ENCODE peak calls at places on chromosomes 2 and 18, in ten cellular contexts. D, J, Z, E, F, A, B, K, L and X are unnamed samples. For H3K9me3, the result is how much of the 10 kb centered on the place peaks cover.

GRCh38 chr18:75097491-75098225 is 111.3 kb downstream of the PTGR3 start:
- DNase-seq in D (no peak), J (no peak), Z (no peak), E (no peak), F (no peak), A (no peak), B (peak), K (no peak), L (no peak), X (no peak)

GRCh38 chr2:175914846-175915245 is 87.2 kb downstream of the LNPK start:
- DNase-seq in D (no peak), J (no peak), Z (no peak), E (no peak), F (no peak), A (peak), B (no peak), K (no peak), L (no peak), X (no peak)

GRCh38 chr2:8923173-8923572 is 80.3 kb downstream of the MBOAT2 start:
- DNase-seq in D (no peak), J (no peak), Z (no peak), E (no peak), F (no peak), A (no peak), B (no peak), K (no peak), L (no peak), X (no peak)

GRCh38 chr18:6370886-6371635 is 43.6 kb downstream of the L3MBTL4 start:
- DNase-seq in D (peak), J (no peak), Z (no peak), E (no peak), F (peak), A (no peak), B (no peak), K (no peak), L (no peak), X (peak)

GRCh38 chr2:235577404-235578330 is 83.8 kb downstream of the AGAP1 start:
- DNase-seq in D (no peak), J (peak), Z (peak), E (peak), F (no peak), A (peak), B (no peak), K (peak), L (no peak), X (peak)

GRCh38 chr2:112980537-112980936 is 2.7 kb downstream of the IL36G start:
- DNase-seq in D (no peak), J (no peak), Z (no peak), E (no peak), F (no peak), A (no peak), B (no peak), K (no peak), L (no peak), X (no peak)

GRCh38 chr2:75113217-75113616 is 86.1 kb downstream of the TACR1 start:
- DNase-seq in D (no peak), J (no peak), Z (no peak), E (no peak), F (no peak), A (no peak), B (no peak), K (no peak), L (no peak), X (no peak)

GRCh38 chr2:113157108-113157896 is 16.5 kb upstream of the PSD4 start:
- DNase-seq in D (peak), J (peak), Z (peak), E (peak), F (peak), A (no peak), B (peak), K (no peak), L (peak), X (no peak)

GRCh38 chr2:46385786-46386577 is 88.8 kb downstream of the EPAS1 start:
- DNase-seq in D (no peak), J (no peak), Z (peak), E (no peak), F (no peak), A (peak), B (no peak), K (no peak), L (no peak), X (no peak)

GRCh38 chr18:3652380-3653262 is 202.6 kb downstream of the TGIF1 start:
- DNase-seq in D (peak), J (no peak), Z (peak), E (peak), F (no peak), A (peak), B (no peak), K (peak), L (peak), X (peak)

GRCh38 chr2:144995482-144995881 is 475.6 kb upstream of the ZEB2 start:
- DNase-seq in D (no peak), J (no peak), Z (peak), E (no peak), F (no peak), A (no peak), B (no peak), K (no peak), L (no peak), X (no peak)

GRCh38 chr2:48749820-48750739 is 5.4 kb downstream of the LHCGR start:
- DNase-seq in D (no peak), J (no peak), Z (no peak), E (no peak), F (no peak), A (no peak), B (no peak), K (no peak), L (no peak), X (no peak)

GRCh38 chr2:159677654-159678053 is 34.7 kb upstream of the MARCHF7 start:
- DNase-seq in D (no peak), J (no peak), Z (peak), E (no peak), F (no peak), A (peak), B (no peak), K (no peak), L (no peak), X (peak)

GRCh38 chr2:207530160-207531023 is 630 bp downstream of the CREB1 start:
- DNase-seq in D (peak), J (peak), Z (peak), E (peak), F (peak), A (no peak), B (peak), K (no peak), L (peak), X (peak)

GRCh38 chr18:75141734-75142133 is 67.2 kb downstream of the PTGR3 start:
- DNase-seq in D (no peak), J (no peak), Z (no peak), E (no peak), F (no peak), A (no peak), B (no peak), K (no peak), L (peak), X (no peak)

GRCh38 chr18:34223164-34223892 is 1.4 kb downstream of the NOL4 start:
- DNase-seq in D (peak), J (peak), Z (no peak), E (peak), F (no peak), A (no peak), B (peak), K (no peak), L (no peak), X (no peak)

GRCh38 chr2:64522843-64523428 is 1.2 kb upstream of the AFTPH start:
- DNase-seq in D (peak), J (peak), Z (peak), E (no peak), F (peak), A (peak), B (no peak), K (peak), L (no peak), X (peak)

GRCh38 chr2:32865399-32866068 is 81.2 kb upstream of the LTBP1 start:
- DNase-seq in D (no peak), J (no peak), Z (peak), E (no peak), F (no peak), A (peak), B (no peak), K (peak), L (no peak), X (no peak)

GRCh38 chr18:49697757-49698595 is 115.4 kb downstream of the ACAA2 start:
- DNase-seq in D (no peak), J (peak), Z (no peak), E (no peak), F (peak), A (peak), B (no peak), K (no peak), L (no peak), X (peak)

GRCh38 chr2:127820080-127820668 is 9.2 kb upstream of the WDR33 start:
- DNase-seq in D (no peak), J (peak), Z (peak), E (no peak), F (no peak), A (peak), B (no peak), K (no peak), L (peak), X (no peak)

GRCh38 chr2:127829845-127830246 is 18.9 kb upstream of the WDR33 start:
- DNase-seq in D (no peak), J (no peak), Z (no peak), E (no peak), F (no peak), A (no peak), B (peak), K (no peak), L (no peak), X (peak)

DNA sequence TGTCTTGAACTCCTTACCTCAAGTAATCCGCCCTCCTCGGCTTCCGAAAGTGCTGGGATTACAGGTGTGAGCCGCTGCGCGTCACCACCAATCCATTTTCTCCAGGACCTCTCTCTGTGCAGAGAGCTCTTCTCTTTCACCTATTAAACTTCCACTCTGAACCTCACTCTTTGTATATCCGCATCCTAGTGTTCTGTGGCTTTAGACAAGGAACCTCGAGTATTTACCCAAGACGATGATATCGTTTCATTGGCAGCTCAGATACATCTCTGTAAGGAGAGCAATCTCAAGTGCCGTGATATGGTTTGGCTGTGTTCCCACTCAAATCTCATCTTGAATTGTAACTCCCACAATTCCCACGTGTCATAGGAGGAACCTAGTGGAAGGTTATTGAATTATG is 15.1 kb upstream of the WDR33 start:
- DNase-seq in D (no peak), J (no peak), Z (no peak), E (no peak), F (no peak), A (peak), B (no peak), K (no peak), L (no peak), X (no peak)
- H3K9me3 ChIP-seq in D (under half), J (under half), Z (under half), E (under half), F (under half), A (under half), B (under half), K (under half), L (under half), X (under half)

DNA sequence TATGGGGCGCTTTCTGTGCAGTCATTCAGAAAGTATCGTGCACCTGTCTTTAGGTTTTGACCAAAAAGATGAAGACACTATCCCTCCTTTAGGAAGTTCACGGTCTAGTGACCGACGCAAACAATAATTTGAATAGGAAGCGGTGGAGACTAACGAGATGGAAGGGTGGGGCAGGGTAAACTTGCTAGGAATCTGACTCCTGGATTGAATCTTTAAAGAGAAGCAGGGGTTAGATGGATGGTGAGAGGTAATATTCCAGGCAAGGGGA is 636 bp upstream of the TXNL1 start:
- DNase-seq in D (no peak), J (peak), Z (no peak), E (no peak), F (no peak), A (no peak), B (no peak), K (no peak), L (no peak), X (no peak)
- H3K27ac ChIP-seq in D (peak), J (no peak), Z (peak), E (peak), F (peak), A (peak), B (peak), K (peak), L (peak), X (peak)

DNA sequence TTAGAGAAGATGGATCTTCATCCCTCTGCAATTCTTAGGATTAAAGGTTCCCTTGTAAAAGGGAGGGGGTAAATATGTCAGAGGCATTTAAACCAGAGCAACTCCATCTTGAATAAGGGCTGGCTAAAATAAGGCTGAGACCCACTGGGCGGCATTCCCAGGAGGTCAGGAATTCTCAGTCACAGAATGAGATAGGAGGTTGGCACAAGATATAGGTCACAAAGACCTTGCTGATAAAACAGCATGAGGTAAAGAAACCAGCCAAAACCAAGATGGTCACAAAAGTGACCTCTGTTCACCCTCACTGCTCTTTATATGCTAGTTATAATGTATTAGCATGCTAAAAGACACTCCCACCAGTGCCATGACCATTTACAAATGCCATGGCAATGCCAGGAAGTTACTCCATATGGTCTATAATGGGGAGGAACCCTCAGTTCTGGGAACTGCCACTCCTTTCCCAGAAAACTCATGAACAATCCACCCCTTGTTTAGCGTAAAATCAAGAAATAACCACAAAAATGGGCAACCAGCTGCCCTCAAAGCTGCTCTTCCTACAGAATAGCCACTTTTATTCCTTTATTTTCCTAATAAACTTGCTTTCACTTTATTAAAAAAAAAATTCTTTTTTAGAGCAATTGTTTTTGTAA is 205.4 kb upstream of the RGPD4 start:
- DNase-seq in D (no peak), J (no peak), Z (no peak), E (no peak), F (no peak), A (no peak), B (no peak), K (no peak), L (no peak), X (peak)
- H3K9me3 ChIP-seq in D (under half), J (under half), Z (under half), E (under half), F (under half), A (under half), B (half or more), K (under half), L (under half), X (under half)

GRCh38 chr18:13549879-13550231 is 176.5 kb downstream of the FAM210A start:
- DNase-seq in D (no peak), J (no peak), Z (no peak), E (no peak), F (no peak), A (no peak), B (no peak), K (no peak), L (no peak), X (no peak)
- H3K27ac ChIP-seq in D (peak), J (no peak), Z (no peak), E (no peak), F (no peak), A (no peak), B (peak), K (no peak), L (no peak), X (no peak)

GRCh38 chr2:238517209-238517608 is 90.5 kb downstream of the ASB1 start:
- DNase-seq in D (no peak), J (no peak), Z (no peak), E (no peak), F (no peak), A (no peak), B (no peak), K (no peak), L (no peak), X (no peak)
- H3K9me3 ChIP-seq in D (under half), J (under half), Z (under half), E (under half), F (under half), A (under half), B (under half), K (under half), L (under half), X (under half)

DNA sequence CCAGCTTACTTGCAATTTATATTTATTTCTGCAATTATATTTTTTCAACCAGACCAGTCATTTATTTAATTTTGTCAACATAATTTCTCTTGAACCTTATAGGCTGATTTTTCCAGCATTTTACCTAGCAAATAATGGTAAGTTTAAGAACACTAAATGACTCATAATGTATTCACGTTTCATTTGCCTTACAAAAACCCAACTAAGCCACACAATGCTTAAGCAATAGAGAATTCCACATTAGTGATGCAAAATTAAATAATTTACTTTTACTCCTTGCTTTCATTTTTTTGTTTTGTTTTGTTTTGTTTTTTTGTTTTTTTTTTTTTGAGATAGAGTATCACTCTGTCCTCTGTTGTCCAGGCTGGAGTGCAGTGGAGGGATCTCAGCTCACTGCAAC is 110.4 kb upstream of the VRK2 start:
- DNase-seq in D (no peak), J (no peak), Z (peak), E (no peak), F (no peak), A (peak), B (no peak), K (no peak), L (no peak), X (no peak)
- H3K27ac ChIP-seq in D (no peak), J (no peak), Z (no peak), E (no peak), F (no peak), A (no peak), B (no peak), K (no peak), L (no peak), X (no peak)

GRCh38 chr2:89821455-89821945 is 1130.0 kb downstream of the RPIA start:
- DNase-seq in D (no peak), J (no peak), Z (no peak), E (no peak), F (no peak), A (no peak), B (no peak), K (no peak), L (no peak), X (no peak)
- H3K9me3 ChIP-seq in D (under half), J (half or more), Z (under half), E (under half), F (under half), A (under half), B (under half), K (half or more), L (half or more), X (under half)

GRCh38 chr2:11376071-11376470 is 31.6 kb upstream of the ROCK2 start:
- DNase-seq in D (no peak), J (no peak), Z (no peak), E (no peak), F (no peak), A (no peak), B (no peak), K (no peak), L (peak), X (no peak)

GRCh38 chr2:11375689-11376027 is 31.2 kb upstream of the ROCK2 start:
- DNase-seq in D (no peak), J (no peak), Z (no peak), E (no peak), F (no peak), A (no peak), B (no peak), K (no peak), L (peak), X (no peak)

GRCh38 chr2:11379558-11379957 is 35.1 kb upstream of the ROCK2 start:
- DNase-seq in D (no peak), J (no peak), Z (no peak), E (no peak), F (no peak), A (peak), B (no peak), K (peak), L (no peak), X (no peak)

GRCh38 chr2:11375025-11375688 is 30.7 kb upstream of the ROCK2 start:
- DNase-seq in D (no peak), J (no peak), Z (peak), E (no peak), F (no peak), A (no peak), B (no peak), K (no peak), L (peak), X (peak)

DNA sequence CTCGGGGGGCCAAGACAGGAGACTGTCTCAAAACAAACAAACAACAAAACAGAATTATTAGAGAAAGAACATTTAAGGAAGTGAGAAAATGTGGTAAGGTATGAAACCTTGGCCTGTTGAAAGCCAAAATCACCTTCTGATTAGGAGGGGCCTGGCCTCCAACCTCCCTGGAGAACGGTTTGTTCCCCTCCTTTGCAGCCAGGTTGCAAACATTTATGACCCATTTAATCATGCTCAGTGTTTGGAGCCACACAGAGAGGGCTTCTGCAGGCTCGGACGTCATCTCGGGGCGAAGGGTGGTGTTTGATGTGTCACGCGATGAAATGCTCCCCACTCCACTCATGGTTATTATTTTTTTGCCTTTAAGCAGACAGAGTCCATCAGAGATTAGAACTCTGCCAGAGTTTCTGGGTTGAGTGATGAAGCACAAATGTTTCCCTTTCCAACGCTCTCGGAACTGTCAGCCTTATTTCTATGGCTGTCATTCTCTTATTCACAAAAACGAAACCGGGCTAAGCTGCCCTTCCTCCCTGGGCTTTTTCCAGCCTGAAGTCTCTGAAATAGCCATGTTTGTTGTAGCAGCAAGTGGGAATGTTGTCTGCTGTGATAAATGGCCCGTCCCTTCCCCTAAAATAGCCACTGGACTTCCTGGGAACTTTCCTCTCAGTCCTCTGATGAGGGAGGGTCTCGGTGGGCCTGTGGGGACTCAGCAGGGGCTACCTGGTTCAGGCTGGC is 33.6 kb upstream of the ROCK2 start:
- DNase-seq in D (no peak), J (no peak), Z (peak), E (no peak), F (no peak), A (peak), B (no peak), K (peak), L (peak), X (no peak)
- H3K27ac ChIP-seq in D (no peak), J (no peak), Z (peak), E (peak), F (peak), A (peak), B (peak), K (peak), L (peak), X (no peak)